ENCODE peak calls at places on chromosome 3, in seven cellular contexts. U is HCT116, G is AG04450, V is nephron progenitor cell, X is osteoblast, R is endothelial cell, M is PC-9. E is an unnamed sample.

GRCh38 chr3:146589899-146590508 is 15.1 kb downstream of the PLSCR5 start:
- DNase-seq in U (peak; percentile 27), G (peak; percentile 15), V (peak; percentile 12), X (peak; percentile 34), R (peak; percentile 21), M (peak; percentile 19), E (peak; percentile 42)

GRCh38 chr3:108342829-108343478 is 46.6 kb downstream of the HHLA2 start:
- DNase-seq in U (no peak), G (no peak), V (no peak), X (peak; percentile 34), R (no peak), M (no peak), E (no peak)

GRCh38 chr3:47225310-47225906 is 57.2 kb downstream of the KIF9 start:
- DNase-seq in U (no peak), G (peak; percentile 3), V (no peak), X (no peak), R (no peak), M (no peak), E (no peak)

GRCh38 chr3:32990116-32990515 is 38.7 kb downstream of the CCR4 start:
- DNase-seq in U (no peak), G (no peak), V (no peak), X (no peak), R (no peak), M (no peak), E (no peak)

GRCh38 chr3:155111971-155112370 is 31.9 kb downstream of the MME start:
- DNase-seq in U (no peak), G (no peak), V (no peak), X (no peak), R (no peak), M (no peak), E (no peak)

GRCh38 chr3:159948423-159949140 is 40.1 kb upstream of the IL12A start:
- DNase-seq in U (no peak), G (no peak), V (no peak), X (no peak), R (no peak), M (no peak), E (no peak)

GRCh38 chr3:113758389-113759029 is 11.7 kb downstream of the ATP6V1A start:
- DNase-seq in U (no peak), G (no peak), V (no peak), X (no peak), R (no peak), M (no peak), E (no peak)

GRCh38 chr3:70999730-71000129 is 583.8 kb downstream of the FOXP1 start:
- DNase-seq in U (no peak), G (no peak), V (no peak), X (no peak), R (no peak), M (peak; percentile 3), E (no peak)

GRCh38 chr3:171374661-171375285 is 85.4 kb downstream of the TNIK start:
- DNase-seq in U (peak; percentile 29), G (no peak), V (no peak), X (no peak), R (no peak), M (no peak), E (no peak)

GRCh38 chr3:157290761-157291160 is 130.8 kb upstream of the CCNL1 start:
- DNase-seq in U (no peak), G (peak; percentile 21), V (no peak), X (peak; percentile 79), R (no peak), M (no peak), E (no peak)

GRCh38 chr3:57971975-57972374 is 36.2 kb upstream of the FLNB start:
- DNase-seq in U (no peak), G (no peak), V (no peak), X (no peak), R (no peak), M (peak; percentile 90), E (no peak)

DNA sequence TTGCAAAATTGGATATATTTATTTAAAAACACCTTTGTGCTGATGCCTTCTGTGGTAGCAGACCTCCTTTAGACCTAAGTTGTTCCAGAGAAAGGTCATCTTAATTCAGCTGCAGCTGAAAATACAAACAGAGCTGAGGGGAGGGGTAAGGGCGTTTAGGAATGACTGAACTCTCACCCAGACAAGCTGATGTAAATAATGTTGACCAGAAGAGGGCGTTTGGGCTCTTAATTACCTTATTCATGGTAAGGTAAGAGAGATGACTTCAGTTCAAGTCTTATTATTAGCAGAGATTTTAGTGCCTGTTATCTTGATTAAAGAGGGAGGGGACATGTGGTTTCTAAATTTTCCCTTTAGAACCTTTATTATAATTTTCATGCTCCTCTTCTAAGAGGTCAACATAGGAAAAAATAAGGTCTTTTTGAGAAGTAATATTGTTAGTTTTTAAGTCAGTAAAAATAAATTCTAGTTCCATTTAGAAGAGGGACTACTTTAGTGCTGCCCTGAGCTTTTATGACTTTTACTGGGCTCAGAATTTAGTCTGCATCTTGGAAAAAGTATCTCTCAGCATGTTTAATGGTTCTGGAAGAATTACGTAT is 46.3 kb downstream of the GPR171 start:
- DNase-seq in U (peak; percentile 71), G (peak; percentile 23), V (peak; percentile 31), X (peak; percentile 53), R (peak; percentile 45), M (peak; percentile 23), E (peak; percentile 85)
- TF ChIP-seq CTCF in U (peak; percentile 69), G (peak; percentile 63), V (peak; percentile 59), X (peak; percentile 57), R (peak; percentile 63), M (peak; percentile 76), E (peak; percentile 73)

DNA sequence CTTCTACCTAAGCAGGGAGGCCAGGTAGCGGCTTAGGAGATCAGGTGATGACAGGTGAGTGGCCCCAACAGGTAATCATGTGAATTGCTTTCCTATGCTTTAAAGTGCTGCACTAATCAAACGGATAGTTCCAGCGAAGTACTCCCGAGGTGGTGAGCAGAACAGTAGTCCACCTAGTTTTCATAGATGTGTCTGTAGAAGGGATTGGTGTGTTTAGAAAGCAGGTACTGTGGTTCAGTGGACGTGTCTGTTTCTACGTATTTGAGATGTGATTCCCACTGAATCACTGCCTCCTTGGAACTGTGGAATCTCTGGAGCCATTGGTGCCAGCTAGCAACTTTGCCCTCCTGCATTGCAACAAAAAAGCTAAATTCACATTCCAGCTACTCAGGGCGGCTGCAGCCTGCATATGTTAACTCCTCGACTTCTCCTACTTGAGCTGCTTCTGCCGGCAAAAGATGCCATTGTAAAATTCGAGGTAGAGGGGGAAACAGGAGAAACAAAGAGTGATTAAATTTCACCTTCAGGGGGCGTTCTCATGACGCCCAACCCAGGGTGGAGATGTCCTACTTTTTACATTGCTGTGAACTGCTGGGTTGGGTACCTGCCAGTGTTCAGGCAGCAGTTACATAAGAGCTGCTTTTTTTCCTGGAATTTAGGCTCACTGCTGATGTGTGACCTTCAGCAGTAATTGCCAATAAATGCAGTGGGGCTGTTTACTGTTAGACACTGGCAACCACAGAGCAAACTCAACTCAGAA is 227.3 kb downstream of the ITPR1 start:
- DNase-seq in U (peak; percentile 60), G (no peak), V (no peak), X (no peak), R (peak; percentile 16), M (peak; percentile 65), E (peak; percentile 67)
- TF ChIP-seq CTCF in U (peak; percentile 48), G (peak; percentile 25), V (no peak), X (peak; percentile 50), R (no peak), M (peak; percentile 46), E (peak; percentile 45)

GRCh38 chr3:112372396-112372795 is 39.4 kb downstream of the CD200 start:
- DNase-seq in U (no peak), G (no peak), V (no peak), X (no peak), R (no peak), M (no peak), E (no peak)
- TF ChIP-seq CTCF in U (no peak), G (no peak), V (no peak), X (no peak), R (no peak), M (no peak), E (no peak)

GRCh38 chr3:189948724-189949045 is 172.0 kb downstream of the P3H2 start:
- DNase-seq in U (no peak), G (no peak), V (no peak), X (no peak), R (no peak), M (no peak), E (no peak)
- TF ChIP-seq CTCF in U (no peak), G (no peak), V (no peak), X (no peak), R (peak; percentile 19), M (peak; percentile 3), E (no peak)

DNA sequence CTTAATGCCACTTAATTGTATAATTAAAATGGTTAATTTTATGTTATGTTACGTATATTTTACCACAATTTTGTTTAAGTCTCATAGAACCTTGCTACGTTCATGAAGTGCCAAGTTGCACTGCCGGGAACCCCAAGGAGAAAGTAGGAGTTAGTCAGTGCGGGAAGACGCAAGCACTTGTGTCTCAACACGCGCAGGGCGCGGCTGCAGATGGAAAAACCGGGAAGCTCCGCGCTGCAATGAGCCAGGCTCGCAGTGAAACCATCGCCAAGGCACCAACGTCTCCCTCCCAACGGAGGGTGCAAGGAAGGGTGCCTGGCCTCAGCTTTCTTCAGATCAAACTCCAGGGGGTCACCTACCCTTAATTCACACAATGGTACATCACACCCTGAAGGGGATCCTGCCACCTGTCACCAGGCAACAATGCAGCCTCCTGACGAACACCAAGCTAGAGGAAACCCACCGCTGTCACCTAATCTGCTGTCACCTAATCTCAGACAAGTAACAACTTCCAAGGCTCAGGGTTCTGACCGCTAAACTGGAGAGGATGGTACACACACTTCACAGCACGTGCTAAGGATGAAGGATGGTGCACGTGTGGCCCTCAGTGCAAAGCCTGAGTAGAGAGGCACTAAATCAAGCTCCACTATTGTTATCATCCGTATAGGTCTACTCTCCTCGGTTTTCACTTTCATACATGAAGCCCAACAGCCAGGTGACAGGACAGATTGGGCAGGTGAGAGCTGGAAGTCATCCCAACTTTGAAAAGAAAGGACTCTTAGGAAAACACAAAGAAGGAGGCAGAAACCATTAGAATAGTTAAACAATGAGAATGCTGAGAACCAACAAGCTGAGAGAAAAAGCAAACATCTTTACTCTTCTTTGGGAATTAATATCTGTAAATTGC is 21.4 kb downstream of the MAGI1 start:
- DNase-seq in U (no peak), G (no peak), V (no peak), X (no peak), R (no peak), M (no peak), E (no peak)
- TF ChIP-seq CTCF in U (no peak), G (no peak), V (no peak), X (no peak), R (no peak), M (no peak), E (no peak)

DNA sequence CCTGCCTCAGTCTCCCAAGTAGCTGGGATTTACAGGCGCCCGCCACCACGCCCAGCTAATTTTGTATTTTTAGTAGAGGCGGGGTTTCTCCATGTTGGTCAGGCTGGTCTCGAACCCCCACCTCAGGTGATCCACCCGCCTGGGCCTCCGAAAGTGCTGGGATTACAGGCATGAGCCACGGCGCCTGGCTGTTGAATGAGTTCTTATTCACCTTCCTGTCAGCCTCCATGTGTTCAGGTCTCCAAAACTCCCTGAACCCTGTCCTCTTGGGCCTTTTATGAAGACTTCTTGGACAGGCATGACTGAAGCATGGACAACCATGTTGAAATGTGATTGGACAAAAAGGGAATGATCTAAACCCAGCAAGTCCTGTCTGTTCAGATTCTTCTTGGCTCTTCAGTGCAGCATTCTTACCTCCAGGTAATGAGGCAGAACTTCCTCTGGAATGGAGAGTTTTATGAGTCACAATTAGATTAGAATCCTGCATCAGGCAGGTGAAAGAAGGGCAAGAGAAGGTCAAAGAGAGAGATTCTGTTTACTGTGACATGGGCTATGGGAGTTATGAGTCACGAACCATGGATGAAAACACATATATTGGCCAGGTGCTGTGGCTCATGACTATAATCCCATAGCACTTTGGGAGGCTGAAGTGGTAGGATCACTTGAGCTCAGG is 23.1 kb upstream of the EIF4A2 start:
- DNase-seq in U (peak; percentile 84), G (no peak), V (no peak), X (no peak), R (no peak), M (peak; percentile 65), E (no peak)
- TF ChIP-seq CTCF in U (no peak), G (no peak), V (no peak), X (no peak), R (no peak), M (no peak), E (no peak)

E was measured in neural progenitor cell.